ENCODE peak calls at places on chromosome 13, in seven cellular contexts. M is WTC11; U is A549; N is activated naive CD8-positive, alpha-beta T cell treated with anti-CD3 and anti-CD28 coated beads, Interleukin-2, amount 50 U/mL, for 24 hours; D is psoas muscle; K is endothelial cell; F is germinal center. S is an unnamed sample.

GRCh38 chr13:98267080-98267912 is 90.2 kb upstream of the RNF113B start:
- DNase-seq in M (no peak), U (no peak), N (no peak), D (no peak), K (no peak), F (no peak), S (no peak)

GRCh38 chr13:90757127-90757680 is 590.3 kb upstream of the MIR17HG start:
- DNase-seq in M (no peak), U (no peak), N (no peak), D (no peak), K (no peak), F (no peak), S (no peak)

GRCh38 chr13:75812751-75813181 is 176.6 kb downstream of the LMO7 start:
- DNase-seq in M (no peak), U (no peak), N (no peak), D (no peak), K (no peak), F (no peak), S (no peak)

GRCh38 chr13:93723316-93723715 is 496.7 kb downstream of the GPC6 start:
- DNase-seq in M (no peak), U (no peak), N (no peak), D (no peak), K (no peak), F (no peak), S (no peak)

GRCh38 chr13:72884111-72884510 is 102.2 kb downstream of the PIBF1 start:
- DNase-seq in M (no peak), U (no peak), N (no peak), D (no peak), K (no peak), F (no peak), S (no peak)

GRCh38 chr13:50448535-50448981 is 394.9 kb downstream of the DLEU7 start:
- DNase-seq in M (no peak), U (no peak), N (no peak), D (no peak), K (no peak), F (no peak), S (no peak)

GRCh38 chr13:95258619-95259194 is 42.5 kb downstream of the ABCC4 start:
- DNase-seq in M (no peak), U (peak; percentile 78), N (no peak), D (no peak), K (no peak), F (no peak), S (no peak)

GRCh38 chr13:73981595-73981994 is 152.6 kb downstream of the KLF12 start:
- DNase-seq in M (no peak), U (no peak), N (no peak), D (no peak), K (no peak), F (no peak), S (no peak)

GRCh38 chr13:66180806-66181205 is 1049.3 kb downstream of the PCDH9 start:
- DNase-seq in M (no peak), U (no peak), N (no peak), D (no peak), K (no peak), F (no peak), S (no peak)

GRCh38 chr13:26019241-26019640 is 32.6 kb downstream of the SHISA2 start:
- DNase-seq in M (no peak), U (no peak), N (no peak), D (no peak), K (no peak), F (no peak), S (no peak)

GRCh38 chr13:86464193-86464592 is 665.0 kb upstream of the SLITRK6 start:
- DNase-seq in M (no peak), U (peak; percentile 4), N (no peak), D (no peak), K (no peak), F (no peak), S (no peak)

GRCh38 chr13:75959861-75960481 is 323.8 kb downstream of the LMO7 start:
- DNase-seq in M (no peak), U (no peak), N (no peak), D (no peak), K (no peak), F (no peak), S (no peak)

GRCh38 chr13:113641426-113641825 is 16.6 kb downstream of the ATP4B start:
- DNase-seq in M (no peak), U (no peak), N (no peak), D (no peak), K (no peak), F (no peak), S (no peak)